ENCODE peak calls at places on chromosomes 13 and 19, in four cellular contexts. V is A549, Z is hepatocyte, A is sigmoid colon. O is an unnamed sample.

GRCh38 chr19:15091918-15092753 is 10.1 kb downstream of the OR1I1 start:
- DNase-seq in A (peak), V (peak), Z (peak), O (peak)

GRCh38 chr13:34561033-34561432 is 381.0 kb upstream of the NBEA start:
- DNase-seq in Z (no peak), A (no peak), V (no peak), O (no peak)

GRCh38 chr13:47433461-47434005 is 536.7 kb upstream of the HTR2A start:
- DNase-seq in A (no peak), V (no peak), Z (no peak), O (peak)

GRCh38 chr13:40476175-40476958 is 190.1 kb downstream of the FOXO1 start:
- DNase-seq in V (peak), A (no peak), Z (no peak), O (peak)

GRCh38 chr19:54481326-54481930 is 8.3 kb upstream of the CDC42EP5 start:
- DNase-seq in Z (peak), V (peak), A (no peak), O (no peak)

GRCh38 chr19:883661-884211 is 9.3 kb downstream of the MED16 start:
- DNase-seq in A (no peak), Z (peak), V (no peak), O (no peak)

GRCh38 chr19:38684078-38684861 is 36.8 kb downstream of the ACTN4 start:
- DNase-seq in A (peak), Z (peak), V (peak), O (peak)

GRCh38 chr13:44231786-44232516 is 141.7 kb upstream of the SERP2 start:
- DNase-seq in A (peak), V (peak), Z (peak), O (peak)

GRCh38 chr13:60146491-60146890 is 17.2 kb downstream of the DIAPH3 start:
- DNase-seq in A (no peak), V (no peak), Z (no peak), O (no peak)

GRCh38 chr13:30841161-30841560 is 64.9 kb upstream of the MEDAG start:
- DNase-seq in Z (no peak), V (no peak), A (no peak), O (no peak)

GRCh38 chr19:42555317-42555716 is 27.0 kb upstream of the CEACAM1 start:
- DNase-seq in Z (no peak), V (no peak), A (no peak), O (no peak)

GRCh38 chr13:108154421-108154858 is 60.9 kb downstream of the LIG4 start:
- DNase-seq in A (no peak), V (peak), Z (peak), O (no peak)

GRCh38 chr13:24148414-24149305 is 11.9 kb upstream of the SPATA13 start:
- DNase-seq in A (no peak), V (peak), Z (peak), O (peak)

DNA sequence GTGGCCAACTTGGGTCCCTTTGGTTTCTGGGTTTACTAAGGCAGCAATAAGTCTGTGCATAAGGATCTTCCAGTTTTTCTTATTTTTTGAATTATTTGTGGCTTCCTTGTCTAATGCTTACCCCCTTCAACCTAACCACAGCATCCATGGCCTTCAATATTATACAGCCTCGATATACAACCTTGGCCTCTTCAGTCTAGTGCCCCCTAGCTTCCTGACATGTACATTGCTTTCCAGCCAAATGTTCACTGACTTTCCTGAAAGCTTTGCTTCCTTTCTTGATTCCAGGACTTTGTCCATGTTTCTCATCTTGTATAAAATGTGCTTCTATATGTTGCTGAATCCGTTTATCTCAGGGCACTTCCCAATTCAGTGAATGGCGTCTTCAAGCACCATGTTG is 310.1 kb downstream of the OLFM4 start:
- DNase-seq in A (no peak), Z (no peak), V (no peak), O (no peak)
- TF ChIP-seq CTCF in A (no peak), Z (no peak), V (no peak), O (peak)

GRCh38 chr19:11693505-11694499 is 44.9 kb downstream of the ZNF823 start:
- DNase-seq in A (no peak), V (no peak), Z (peak), O (peak)
- TF ChIP-seq CTCF in A (no peak), V (no peak), Z (no peak), O (peak)

DNA sequence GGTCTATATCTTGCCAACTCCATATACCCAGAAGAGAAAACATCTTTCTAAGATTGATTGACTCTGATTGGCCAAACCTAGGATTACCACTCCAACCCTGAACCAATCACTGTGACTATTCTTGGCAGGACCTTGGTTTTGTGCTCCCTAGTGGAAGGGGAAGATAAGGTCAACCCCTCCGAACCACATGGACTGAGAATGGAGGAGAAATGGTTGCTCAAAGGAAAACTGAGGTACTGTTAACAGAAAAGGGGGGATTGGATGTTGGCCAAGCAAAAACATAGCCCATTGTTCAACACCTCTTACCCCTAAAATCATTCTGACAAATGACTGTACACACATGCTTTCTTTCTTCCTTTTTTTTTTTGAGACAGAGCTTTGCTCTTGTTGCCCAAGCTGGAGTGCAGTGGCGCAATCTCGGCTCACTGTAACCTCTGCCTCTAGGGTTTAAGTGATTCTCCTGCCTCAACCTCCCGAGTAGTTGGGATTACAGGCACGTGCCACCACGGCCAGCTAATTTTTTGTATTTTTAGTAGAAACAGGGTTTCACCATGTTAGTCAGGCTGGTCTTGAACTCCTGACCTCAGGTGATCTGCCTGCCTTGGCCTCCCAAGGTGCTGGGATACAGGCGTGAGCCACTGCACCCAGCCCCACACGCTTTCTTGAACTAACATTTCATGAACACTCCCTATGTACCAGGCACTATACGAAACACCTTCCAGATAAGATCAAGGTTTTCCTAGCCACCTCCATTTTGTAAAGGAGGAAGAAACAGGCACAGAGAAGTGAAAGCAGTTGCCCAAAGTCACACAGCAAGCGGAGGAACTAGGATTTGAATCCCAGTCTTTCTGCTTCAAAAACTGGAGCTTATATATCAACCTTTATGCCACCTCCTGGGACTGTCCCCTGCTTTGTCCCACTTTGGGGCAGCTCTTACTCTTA is 6.5 kb downstream of the MEIOSIN start:
- DNase-seq in A (no peak), V (peak), Z (no peak), O (no peak)
- TF ChIP-seq CTCF in A (no peak), V (no peak), Z (no peak), O (no peak)

DNA sequence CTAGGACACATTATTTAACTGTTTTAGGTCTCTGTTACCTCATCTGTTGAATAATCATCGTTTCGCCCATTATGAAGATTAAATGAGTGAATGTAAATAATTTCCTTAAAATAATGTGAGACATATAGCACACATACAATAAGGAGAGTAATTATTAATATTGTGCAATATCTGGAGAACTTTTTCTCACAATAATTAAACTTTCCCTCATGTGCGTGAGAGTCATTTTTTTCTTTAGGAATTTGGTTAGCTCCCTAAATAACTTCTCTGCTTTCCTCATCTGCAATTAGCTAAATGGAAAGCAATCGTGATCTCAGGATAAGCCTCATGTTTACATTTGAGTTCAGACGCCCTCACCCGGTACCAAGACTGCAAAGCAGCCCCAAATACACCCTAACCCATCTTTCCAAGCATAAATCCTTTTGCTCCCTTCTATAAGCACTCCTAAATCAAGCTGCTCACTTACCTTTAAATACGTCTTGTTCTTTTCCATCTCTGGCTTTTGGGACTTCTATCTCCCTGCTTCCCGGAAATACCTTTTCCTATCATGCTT is 78.8 kb downstream of the MZT1 start:
- DNase-seq in V (peak), A (no peak), Z (peak), O (no peak)
- TF ChIP-seq CTCF in V (no peak), A (no peak), Z (peak), O (no peak)

GRCh38 chr19:3969435-3970312 is 1.2 kb downstream of the DAPK3 start:
- DNase-seq in Z (peak), A (peak), V (peak), O (peak)
- TF ChIP-seq CTCF in Z (peak), A (no peak), V (no peak), O (peak)

DNA sequence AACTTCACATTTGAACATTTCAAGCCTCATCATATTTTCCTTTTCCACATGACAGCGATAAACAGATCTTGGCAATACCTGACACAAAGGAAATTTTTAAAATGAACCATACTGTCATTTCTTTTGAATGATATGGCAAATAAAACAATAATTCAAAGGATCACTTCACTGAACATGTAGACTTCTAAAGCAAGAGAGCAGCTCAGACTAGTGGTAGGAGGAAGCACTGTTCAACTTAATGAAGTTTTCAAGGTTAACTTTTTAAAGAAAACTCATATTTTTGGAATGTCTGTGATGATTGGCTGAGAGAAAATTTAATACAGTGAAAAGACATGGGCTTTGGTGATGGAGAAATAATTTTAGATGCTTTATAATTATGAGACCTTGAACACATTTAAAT is 198.0 kb downstream of the OXGR1 start:
- DNase-seq in Z (no peak), A (no peak), V (no peak), O (no peak)
- TF ChIP-seq CTCF in Z (peak), A (no peak), V (no peak), O (no peak)

GRCh38 chr19:22882797-22883196 is 50.7 kb downstream of the ZNF723 start:
- DNase-seq in Z (peak), V (peak), A (no peak), O (peak)
- TF ChIP-seq CTCF in Z (peak), V (peak), A (peak), O (peak)

GRCh38 chr13:56752630-56753029 is 388.1 kb upstream of the PRR20A start:
- DNase-seq in Z (no peak), A (no peak), V (no peak), O (no peak)

DNA sequence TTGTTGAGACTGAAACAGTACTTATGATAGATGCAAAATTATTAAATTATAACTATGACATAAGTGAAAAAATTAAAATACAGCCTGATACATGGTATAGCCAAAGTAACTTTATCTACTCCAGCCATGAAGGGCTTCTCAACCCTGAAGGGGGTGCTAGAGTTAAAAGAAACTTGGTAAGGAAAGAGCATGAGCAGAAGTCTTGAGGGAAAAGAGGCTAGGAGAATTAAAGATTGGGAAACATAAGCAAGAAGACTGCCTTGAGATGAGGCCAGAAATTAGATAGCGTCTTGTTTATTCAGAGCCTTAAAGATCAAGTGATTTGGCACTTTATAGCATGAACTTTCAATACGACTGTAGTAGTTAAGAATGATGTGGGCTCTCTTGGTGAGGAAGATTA is 385.5 kb upstream of the PRR20A start:
- DNase-seq in Z (peak), A (no peak), V (no peak), O (no peak)
- TF ChIP-seq CTCF in Z (peak), A (no peak), V (no peak), O (no peak)

GRCh38 chr19:32464279-32464678 is 58.7 kb downstream of the DPY19L3 start:
- DNase-seq in A (no peak), Z (no peak), V (peak), O (peak)
- TF ChIP-seq CTCF in A (peak), Z (peak), V (peak), O (peak)